ENCODE peak calls at places on chromosomes 4 and X, in eight cellular contexts. B, W, P, A, C, K, R and J are unnamed samples.

GRCh38 chr4:37767546-37767945 is 58.9 kb upstream of the PGM2 start:
- DNase-seq in B (peak), W (no peak), P (peak), A (peak), C (no peak), K (peak), R (no peak), J (peak)

GRCh38 chr4:183140911-183141320 is 41.9 kb downstream of the WWC2 start:
- DNase-seq in B (peak), W (no peak), P (peak), A (peak), C (no peak), K (no peak), R (no peak), J (no peak)

GRCh38 chrX:120269379-120270035 is 18.9 kb downstream of the ZBTB33 start:
- DNase-seq in B (no peak), W (no peak), P (peak), A (peak), C (no peak), K (no peak), R (no peak), J (no peak)

GRCh38 chr4:127920521-127920920 is 39.8 kb downstream of the PLK4 start:
- DNase-seq in B (no peak), W (no peak), P (no peak), A (no peak), C (no peak), K (no peak), R (no peak), J (no peak)

GRCh38 chr4:184851200-184851541 is 25.4 kb upstream of the ACSL1 start:
- DNase-seq in B (no peak), W (no peak), P (peak), A (no peak), C (no peak), K (peak), R (no peak), J (no peak)

GRCh38 chrX:23382572-23382971 is 47.9 kb downstream of the PTCHD1 start:
- DNase-seq in B (no peak), W (no peak), P (no peak), A (no peak), C (no peak), K (no peak), R (no peak), J (no peak)

GRCh38 chrX:17414057-17414658 is 39.2 kb downstream of the NHS start:
- DNase-seq in B (no peak), W (no peak), P (peak), A (peak), C (no peak), K (no peak), R (no peak), J (no peak)

GRCh38 chrX:123084797-123085196 is 99.3 kb upstream of the GRIA3 start:
- DNase-seq in B (peak), W (no peak), P (peak), A (peak), C (no peak), K (no peak), R (no peak), J (no peak)

GRCh38 chrX:150196300-150196699 is 166.8 kb upstream of the MAMLD1 start:
- DNase-seq in B (no peak), W (no peak), P (no peak), A (no peak), C (no peak), K (no peak), R (peak), J (no peak)

GRCh38 chrX:84710611-84711010 is 208.4 kb upstream of the HDX start:
- DNase-seq in B (no peak), W (no peak), P (no peak), A (no peak), C (no peak), K (peak), R (peak), J (no peak)

GRCh38 chr4:21858971-21859370 is 89.6 kb downstream of the KCNIP4 start:
- DNase-seq in B (peak), W (no peak), P (no peak), A (peak), C (no peak), K (no peak), R (no peak), J (no peak)

GRCh38 chr4:123741906-123742305 is 345.3 kb downstream of the SPRY1 start:
- DNase-seq in B (peak), W (no peak), P (no peak), A (no peak), C (no peak), K (no peak), R (no peak), J (no peak)

GRCh38 chrX:98452456-98452855 is 1568.7 kb downstream of the RPA4 start:
- DNase-seq in B (no peak), W (no peak), P (no peak), A (no peak), C (no peak), K (no peak), R (no peak), J (no peak)

GRCh38 chr4:7469023-7469422 is 34.3 kb upstream of the PSAPL1 start:
- DNase-seq in B (no peak), W (no peak), P (no peak), A (no peak), C (no peak), K (no peak), R (no peak), J (no peak)

GRCh38 chrX:83658731-83659130 is 150.6 kb downstream of the POU3F4 start:
- DNase-seq in B (no peak), W (peak), P (no peak), A (no peak), C (no peak), K (peak), R (no peak), J (no peak)

GRCh38 chr4:108045687-108046024 is 56.0 kb downstream of the HADH start:
- DNase-seq in B (peak), W (peak), P (peak), A (peak), C (no peak), K (no peak), R (no peak), J (no peak)

GRCh38 chr4:6802626-6803025 is 20.1 kb downstream of the KIAA0232 start:
- DNase-seq in B (no peak), W (no peak), P (no peak), A (no peak), C (no peak), K (no peak), R (no peak), J (no peak)

GRCh38 chrX:126799059-126799458 is 20.5 kb upstream of the PRR32 start:
- DNase-seq in B (no peak), W (no peak), P (peak), A (no peak), C (no peak), K (no peak), R (no peak), J (no peak)

GRCh38 chr4:1293981-1294380 is 4.3 kb downstream of the MAEA start:
- DNase-seq in B (peak), W (no peak), P (no peak), A (no peak), C (no peak), K (no peak), R (no peak), J (peak)

GRCh38 chrX:18983711-18984380 is at the start of gene PHKA2:
- DNase-seq in B (peak), W (peak), P (peak), A (peak), C (no peak), K (peak), R (no peak), J (peak)

GRCh38 chr4:42570221-42570620 is 86.7 kb downstream of the ATP8A1 start:
- DNase-seq in B (no peak), W (no peak), P (no peak), A (no peak), C (no peak), K (no peak), R (peak), J (no peak)

GRCh38 chr4:156547891-156548290 is 423.7 kb downstream of the PDGFC start:
- DNase-seq in B (no peak), W (no peak), P (peak), A (peak), C (no peak), K (no peak), R (no peak), J (no peak)

GRCh38 chr4:155608231-155608885 is 58.3 kb upstream of the GUCY1A1 start:
- DNase-seq in B (no peak), W (no peak), P (no peak), A (peak), C (no peak), K (peak), R (no peak), J (peak)

GRCh38 chr4:119082661-119083060 is 53.0 kb upstream of the MYOZ2 start:
- DNase-seq in B (no peak), W (no peak), P (no peak), A (no peak), C (no peak), K (no peak), R (no peak), J (no peak)

GRCh38 chr4:110104661-110105060 is 93.8 kb downstream of the ELOVL6 start:
- DNase-seq in B (no peak), W (no peak), P (no peak), A (no peak), C (no peak), K (no peak), R (peak), J (no peak)

GRCh38 chrX:120794525-120794975 is 81.1 kb downstream of the CT47B1 start:
- DNase-seq in B (peak), W (no peak), P (peak), A (peak), C (no peak), K (no peak), R (no peak), J (no peak)

GRCh38 chr4:2260336-2261109 is 1.4 kb downstream of the MXD4 start:
- DNase-seq in B (no peak), W (no peak), P (no peak), A (peak), C (no peak), K (no peak), R (no peak), J (peak)

GRCh38 chr4:94841864-94842221 is 84.1 kb downstream of the BMPR1B start:
- DNase-seq in B (no peak), W (peak), P (no peak), A (no peak), C (no peak), K (no peak), R (no peak), J (no peak)

GRCh38 chr4:21806991-21807390 is 141.6 kb downstream of the KCNIP4 start:
- DNase-seq in B (no peak), W (no peak), P (no peak), A (no peak), C (no peak), K (no peak), R (no peak), J (no peak)

GRCh38 chrX:76850851-76851250 is 423.3 kb downstream of the MAGEE1 start:
- DNase-seq in B (no peak), W (no peak), P (no peak), A (peak), C (no peak), K (peak), R (peak), J (no peak)

GRCh38 chrX:22165732-22166457 is 106.8 kb upstream of the CBLL2 start:
- DNase-seq in B (peak), W (no peak), P (peak), A (peak), C (no peak), K (no peak), R (no peak), J (no peak)

GRCh38 chrX:127732709-127733108 is 319.5 kb downstream of the ACTRT1 start:
- DNase-seq in B (no peak), W (no peak), P (no peak), A (no peak), C (no peak), K (no peak), R (no peak), J (no peak)

GRCh38 chr4:137678796-137679195 is 146.5 kb upstream of the PCDH18 start:
- DNase-seq in B (peak), W (no peak), P (no peak), A (peak), C (no peak), K (no peak), R (no peak), J (no peak)

GRCh38 chrX:31236231-31236630 is 164.4 kb upstream of the FTHL17 start:
- DNase-seq in B (no peak), W (no peak), P (no peak), A (no peak), C (no peak), K (no peak), R (no peak), J (no peak)

GRCh38 chrX:67346225-67346624 is 197.6 kb upstream of the AR start:
- DNase-seq in B (no peak), W (no peak), P (no peak), A (no peak), C (no peak), K (no peak), R (no peak), J (no peak)

GRCh38 chr4:37687666-37688065 is 1.5 kb upstream of the RELL1 start:
- DNase-seq in B (no peak), W (no peak), P (no peak), A (no peak), C (no peak), K (no peak), R (no peak), J (no peak)

GRCh38 chr4:4670869-4671268 is 129.0 kb upstream of the STX18 start:
- DNase-seq in B (peak), W (no peak), P (no peak), A (no peak), C (no peak), K (no peak), R (no peak), J (no peak)

GRCh38 chr4:188439641-188440311 is 300.5 kb downstream of the TRIML1 start:
- DNase-seq in B (no peak), W (no peak), P (peak), A (peak), C (no peak), K (no peak), R (no peak), J (no peak)

GRCh38 chr4:188444500-188444899 is 305.3 kb downstream of the TRIML1 start:
- DNase-seq in B (no peak), W (no peak), P (no peak), A (no peak), C (no peak), K (no peak), R (no peak), J (no peak)
- H3K9ac ChIP-seq in B (peak), W (no peak), P (no peak), A (no peak), C (peak), K (no peak), R (no peak), J (no peak)

GRCh38 chr4:186666750-186667149 is 56.9 kb downstream of the FAT1 start:
- DNase-seq in B (no peak), W (no peak), P (peak), A (no peak), C (no peak), K (no peak), R (no peak), J (no peak)

GRCh38 chr4:186669159-186669720 is 54.4 kb downstream of the FAT1 start:
- DNase-seq in B (peak), W (peak), P (peak), A (peak), C (no peak), K (peak), R (peak), J (no peak)

GRCh38 chr4:186666252-186666651 is 57.4 kb downstream of the FAT1 start:
- DNase-seq in B (no peak), W (no peak), P (no peak), A (no peak), C (no peak), K (no peak), R (no peak), J (no peak)

DNA sequence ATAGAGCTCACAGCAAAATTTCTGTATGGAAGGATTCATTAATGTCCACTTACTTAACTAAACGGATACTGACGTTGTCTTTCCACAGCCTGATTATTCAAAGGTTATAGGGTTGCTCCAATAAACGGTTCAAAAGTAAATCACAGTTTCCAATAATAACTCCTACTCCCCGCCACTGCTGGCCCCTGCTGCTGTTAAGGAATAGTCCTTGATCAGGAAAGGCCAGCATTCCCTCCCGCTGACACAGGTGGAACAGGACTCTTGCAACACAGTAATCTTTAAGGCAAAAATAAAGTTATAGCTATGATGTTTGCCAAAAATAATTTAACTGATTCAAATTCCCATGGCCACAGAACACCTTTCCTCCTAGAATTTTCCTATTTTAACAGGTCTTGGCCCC is 53.9 kb downstream of the FAT1 start:
- DNase-seq in B (peak), W (no peak), P (no peak), A (no peak), C (no peak), K (no peak), R (no peak), J (no peak)
- H3K9ac ChIP-seq in B (peak), W (no peak), P (peak), A (peak), C (no peak), K (no peak), R (no peak), J (no peak)

DNA sequence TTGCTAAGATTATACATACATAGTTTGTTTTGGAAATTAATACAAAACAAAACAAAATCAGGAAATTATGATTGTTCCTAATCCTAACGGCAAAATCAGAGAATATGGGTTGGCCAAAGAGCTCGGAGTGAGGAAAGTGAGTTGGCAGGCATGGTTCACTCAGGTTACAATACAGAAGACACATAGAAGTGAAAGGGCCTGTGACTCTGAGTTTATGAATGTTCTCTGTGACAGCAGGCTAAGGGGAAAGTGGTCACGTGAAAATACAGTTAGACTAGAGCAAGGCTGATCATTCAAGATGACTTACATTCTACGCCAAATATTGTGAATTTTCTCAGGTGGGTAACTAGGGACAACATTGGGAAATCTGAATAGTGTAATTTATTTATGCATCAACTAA is 1001.3 kb downstream of the CCSER1 start:
- DNase-seq in B (no peak), W (no peak), P (no peak), A (no peak), C (no peak), K (no peak), R (no peak), J (no peak)
- H3K9ac ChIP-seq in B (no peak), W (no peak), P (no peak), A (no peak), C (no peak), K (no peak), R (no peak), J (no peak)

GRCh38 chr4:105627620-105628019 is 75.2 kb downstream of the ARHGEF38 start:
- DNase-seq in B (no peak), W (no peak), P (no peak), A (no peak), C (no peak), K (no peak), R (no peak), J (no peak)

GRCh38 chr4:105624530-105624929 is 72.1 kb downstream of the ARHGEF38 start:
- DNase-seq in B (peak), W (no peak), P (peak), A (peak), C (no peak), K (no peak), R (no peak), J (peak)

GRCh38 chr4:105623099-105623498 is 70.7 kb downstream of the ARHGEF38 start:
- DNase-seq in B (no peak), W (no peak), P (no peak), A (no peak), C (no peak), K (no peak), R (no peak), J (no peak)

GRCh38 chr4:105625214-105625613 is 72.8 kb downstream of the ARHGEF38 start:
- DNase-seq in B (no peak), W (no peak), P (no peak), A (no peak), C (no peak), K (no peak), R (no peak), J (no peak)

DNA sequence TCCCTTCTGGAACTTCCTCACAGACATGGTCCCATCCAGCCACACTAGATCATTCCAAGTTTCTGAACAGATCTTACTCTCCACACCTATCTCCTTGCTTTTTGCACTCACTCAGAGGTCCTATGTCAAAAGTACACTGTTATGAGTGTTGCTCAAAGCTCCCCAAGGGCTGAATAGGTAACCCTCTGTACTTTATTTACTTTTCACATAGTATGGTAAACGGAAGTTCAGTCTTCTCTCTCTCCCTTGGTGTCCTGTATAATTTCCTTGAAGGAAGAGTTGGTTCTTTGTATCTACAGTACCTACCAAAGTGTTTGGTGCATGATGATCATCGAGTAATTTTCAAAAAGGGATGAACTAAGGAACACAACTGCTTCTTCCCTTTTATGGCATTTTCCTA is 74.4 kb downstream of the ARHGEF38 start:
- DNase-seq in B (no peak), W (no peak), P (no peak), A (no peak), C (no peak), K (no peak), R (no peak), J (no peak)
- H3K9ac ChIP-seq in B (no peak), W (no peak), P (no peak), A (no peak), C (no peak), K (no peak), R (no peak), J (no peak)

GRCh38 chrX:124228849-124229248 is 103.6 kb upstream of the TEX13D start:
- DNase-seq in B (no peak), W (no peak), P (no peak), A (no peak), C (no peak), K (no peak), R (peak), J (no peak)

GRCh38 chrX:124229374-124229773 is 103.1 kb upstream of the TEX13D start:
- DNase-seq in B (no peak), W (no peak), P (no peak), A (no peak), C (no peak), K (no peak), R (peak), J (no peak)

GRCh38 chrX:124231454-124231853 is 101.0 kb upstream of the TEX13D start:
- DNase-seq in B (no peak), W (no peak), P (no peak), A (no peak), C (no peak), K (no peak), R (peak), J (no peak)

GRCh38 chrX:124232523-124233201 is 99.8 kb upstream of the TEX13D start:
- DNase-seq in B (peak), W (no peak), P (peak), A (no peak), C (no peak), K (no peak), R (no peak), J (no peak)

GRCh38 chrX:124230573-124231300 is 101.7 kb upstream of the TEX13D start:
- DNase-seq in B (no peak), W (no peak), P (no peak), A (no peak), C (no peak), K (no peak), R (peak), J (no peak)
- H3K9ac ChIP-seq in B (no peak), W (no peak), P (no peak), A (no peak), C (no peak), K (no peak), R (no peak), J (no peak)